ENCODE peak calls at places on chromosomes 11 and 22, in six cellular contexts. Z, H, E, A, T and B are unnamed samples.

GRCh38 chr11:66337103-66337899 is 1.1 kb upstream of the RIN1 start:
- DNase-seq in Z (peak), H (no peak), E (no peak), A (peak), T (peak), B (no peak)

GRCh38 chr11:112460141-112460540 is 199.5 kb upstream of the PLET1 start:
- DNase-seq in Z (no peak), H (no peak), E (no peak), A (no peak), T (no peak), B (no peak)

GRCh38 chr11:16774920-16775603 is 36.6 kb downstream of the C11orf58 start:
- DNase-seq in Z (no peak), H (no peak), E (no peak), A (no peak), T (no peak), B (no peak)

GRCh38 chr22:43798492-43798891 is 13.6 kb downstream of the EFCAB6 start:
- DNase-seq in Z (peak), H (no peak), E (no peak), A (no peak), T (no peak), B (no peak)

GRCh38 chr11:61803889-61804647 is 11.4 kb downstream of the FEN1 start:
- DNase-seq in Z (peak), H (no peak), E (no peak), A (no peak), T (no peak), B (no peak)

GRCh38 chr11:116055064-116055463 is 550.8 kb upstream of the CADM1 start:
- DNase-seq in Z (no peak), H (no peak), E (no peak), A (no peak), T (no peak), B (no peak)

GRCh38 chr11:117930668-117931330 is 1.6 kb upstream of the TMPRSS13 start:
- DNase-seq in Z (no peak), H (no peak), E (no peak), A (no peak), T (no peak), B (no peak)

GRCh38 chr22:50414476-50415248 is 60.2 kb downstream of the SBF1 start:
- DNase-seq in Z (no peak), H (no peak), E (no peak), A (no peak), T (no peak), B (no peak)

GRCh38 chr11:76380161-76380976 is 563 bp downstream of the THAP12 start:
- DNase-seq in Z (peak), H (peak), E (peak), A (peak), T (peak), B (peak)
- H3K18ac ChIP-seq in Z (peak), H (peak), E (peak), A (peak), T (no peak), B (no peak)

GRCh38 chr11:78373689-78374088 is 43.9 kb downstream of the GAB2 start:
- DNase-seq in Z (no peak), H (no peak), E (no peak), A (no peak), T (no peak), B (no peak)

GRCh38 chr11:78374917-78375316 is 42.7 kb downstream of the GAB2 start:
- DNase-seq in Z (no peak), H (no peak), E (no peak), A (no peak), T (no peak), B (no peak)

GRCh38 chr11:78371221-78371899 is 46.3 kb downstream of the GAB2 start:
- DNase-seq in Z (no peak), H (no peak), E (no peak), A (no peak), T (no peak), B (no peak)

GRCh38 chr11:78372114-78372768 is 45.4 kb downstream of the GAB2 start:
- DNase-seq in Z (no peak), H (no peak), E (no peak), A (no peak), T (no peak), B (no peak)

DNA sequence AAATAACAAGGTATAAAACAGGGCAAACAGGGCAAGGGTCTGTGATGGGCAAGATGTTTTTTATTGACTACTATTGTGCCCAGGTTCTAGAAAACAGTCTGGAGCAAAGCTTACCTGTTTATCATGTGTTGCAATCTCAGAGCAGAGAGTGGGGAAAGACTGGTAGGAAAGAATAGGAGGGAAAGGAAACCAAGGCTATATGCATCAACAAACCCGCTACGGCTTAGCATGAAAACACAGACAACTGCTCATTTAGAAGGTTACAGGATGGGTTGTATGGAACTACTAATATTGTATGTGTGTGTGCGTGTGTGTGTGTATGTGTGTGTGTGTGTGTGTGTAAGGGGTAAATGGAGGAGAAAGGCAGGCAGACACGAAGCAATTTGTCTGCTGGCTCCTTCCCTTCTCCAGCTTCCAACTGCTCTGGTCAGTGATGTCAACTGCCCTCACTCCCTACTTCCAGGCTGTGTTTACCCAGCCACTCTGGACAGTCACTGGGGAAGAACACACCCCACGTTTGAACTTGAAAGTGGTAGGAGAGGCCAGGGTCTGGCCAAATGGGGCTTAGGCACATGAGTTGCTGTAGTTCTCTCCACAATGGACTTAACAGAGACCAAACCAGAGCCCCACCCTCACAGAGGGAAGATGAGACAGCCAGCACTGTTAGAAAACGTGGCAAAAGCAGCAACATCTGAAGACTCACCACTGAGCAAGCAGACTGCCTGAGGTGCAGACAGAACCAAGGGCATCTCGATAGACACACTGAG is 47.0 kb downstream of the GAB2 start:
- DNase-seq in Z (peak), H (no peak), E (no peak), A (peak), T (no peak), B (no peak)
- H3K18ac ChIP-seq in Z (no peak), H (peak), E (peak), A (no peak), T (no peak), B (no peak)

GRCh38 chr22:31179345-31179744 is 19.4 kb downstream of the RNF185 start:
- DNase-seq in Z (peak), H (no peak), E (no peak), A (peak), T (no peak), B (no peak)
- H3K18ac ChIP-seq in Z (peak), H (no peak), E (no peak), A (no peak), T (no peak), B (peak)

DNA sequence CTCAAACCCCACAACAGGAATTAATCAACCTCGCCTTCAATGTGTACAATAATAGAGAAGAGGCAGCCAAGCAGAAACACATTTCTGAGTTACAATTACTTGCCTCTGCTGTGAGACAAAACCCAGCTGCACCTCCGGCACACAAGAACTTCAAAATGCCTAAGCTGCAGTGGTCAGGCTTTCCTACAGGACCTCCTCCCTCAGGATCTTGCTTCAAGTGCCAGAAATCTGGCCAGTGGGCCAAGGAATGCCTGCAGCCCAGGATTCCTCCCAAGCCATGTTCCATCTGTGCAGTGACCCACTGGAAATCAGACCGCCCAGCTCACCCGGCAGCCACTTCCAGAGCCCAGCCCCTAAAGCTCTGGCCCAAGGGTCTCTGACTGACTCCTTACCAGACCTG is 3.4 kb upstream of the NDUFC2 start:
- DNase-seq in Z (no peak), H (no peak), E (no peak), A (no peak), T (no peak), B (no peak)
- H3K18ac ChIP-seq in Z (no peak), H (no peak), E (no peak), A (no peak), T (no peak), B (no peak)

DNA sequence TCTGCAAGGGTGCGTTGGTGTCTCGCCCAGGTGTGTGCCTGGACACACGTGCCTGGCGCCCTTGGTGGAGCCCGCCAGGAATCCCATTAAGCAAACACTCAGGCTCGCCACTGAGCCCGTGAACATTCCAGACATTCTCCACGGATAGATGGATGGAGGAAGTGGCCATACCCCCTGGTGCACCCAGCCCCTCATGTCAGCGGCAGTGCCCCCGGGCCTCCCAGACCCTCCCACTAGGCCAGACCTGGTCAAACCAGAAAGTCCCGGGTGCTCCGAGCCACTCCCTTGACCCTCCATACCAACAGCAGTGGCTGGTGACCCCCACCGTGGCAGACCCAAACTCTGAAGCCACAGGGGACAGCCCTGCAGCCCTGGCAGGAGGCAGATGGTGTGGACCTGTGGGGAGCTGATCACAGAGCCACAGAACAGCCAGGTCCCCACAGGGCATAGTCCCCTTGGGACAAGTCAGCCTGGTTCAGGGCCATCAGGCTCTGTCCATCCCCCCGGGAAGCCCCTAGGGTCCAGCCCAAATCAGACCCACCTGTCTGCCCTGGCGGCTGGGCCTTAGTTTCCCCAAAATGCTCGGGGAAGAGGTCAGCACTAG is 1.9 kb downstream of the EPS8L2 start:
- DNase-seq in Z (no peak), H (peak), E (no peak), A (no peak), T (no peak), B (peak)
- H3K18ac ChIP-seq in Z (no peak), H (no peak), E (peak), A (peak), T (peak), B (no peak)

GRCh38 chr11:33698921-33699320 is 1.7 kb downstream of the C11orf91 start:
- DNase-seq in Z (no peak), H (no peak), E (no peak), A (no peak), T (no peak), B (no peak)

GRCh38 chr11:33697997-33698396 is 2.6 kb downstream of the C11orf91 start:
- DNase-seq in Z (no peak), H (no peak), E (no peak), A (no peak), T (no peak), B (no peak)

GRCh38 chr11:33701302-33701701 is 676 bp upstream of the C11orf91 start:
- DNase-seq in Z (peak), H (no peak), E (no peak), A (no peak), T (no peak), B (no peak)

GRCh38 chr11:33700425-33701271 is at the start of gene C11orf91:
- DNase-seq in Z (peak), H (peak), E (peak), A (peak), T (peak), B (peak)

GRCh38 chr11:33699515-33700424 is 856 bp downstream of the C11orf91 start:
- DNase-seq in Z (no peak), H (peak), E (no peak), A (no peak), T (no peak), B (no peak)
- H3K18ac ChIP-seq in Z (peak), H (peak), E (peak), A (peak), T (no peak), B (no peak)

GRCh38 chr11:35177370-35177769 is 38.4 kb downstream of the CD44 start:
- DNase-seq in Z (peak), H (no peak), E (no peak), A (peak), T (no peak), B (no peak)

GRCh38 chr11:35171226-35171625 is 32.3 kb downstream of the CD44 start:
- DNase-seq in Z (no peak), H (peak), E (no peak), A (no peak), T (no peak), B (no peak)

GRCh38 chr11:35173011-35173511 is 34.1 kb downstream of the CD44 start:
- DNase-seq in Z (peak), H (no peak), E (no peak), A (peak), T (no peak), B (no peak)

GRCh38 chr11:35173620-35174278 is 34.8 kb downstream of the CD44 start:
- DNase-seq in Z (no peak), H (no peak), E (no peak), A (no peak), T (no peak), B (no peak)

DNA sequence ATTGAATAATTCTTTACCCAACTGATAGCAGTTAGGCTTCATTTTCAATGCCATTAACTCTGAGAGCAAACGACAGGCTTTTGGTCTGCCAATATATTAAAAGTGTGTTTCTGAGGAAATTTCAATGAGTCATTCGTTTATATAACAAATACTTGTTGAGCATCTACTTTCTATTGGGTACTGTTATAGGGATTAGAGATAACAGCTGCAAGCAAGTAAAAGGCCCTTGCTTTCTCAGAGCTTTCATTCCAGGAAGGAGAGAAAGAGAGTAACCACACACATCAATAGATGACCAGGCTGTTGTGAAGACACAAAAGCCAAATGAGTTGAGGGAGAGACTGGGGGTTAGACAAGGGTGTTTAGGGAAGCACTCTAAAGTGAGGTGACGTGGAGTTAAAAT is 35.7 kb downstream of the CD44 start:
- DNase-seq in Z (peak), H (no peak), E (no peak), A (peak), T (no peak), B (no peak)
- H3K18ac ChIP-seq in Z (peak), H (no peak), E (no peak), A (no peak), T (no peak), B (no peak)

DNA sequence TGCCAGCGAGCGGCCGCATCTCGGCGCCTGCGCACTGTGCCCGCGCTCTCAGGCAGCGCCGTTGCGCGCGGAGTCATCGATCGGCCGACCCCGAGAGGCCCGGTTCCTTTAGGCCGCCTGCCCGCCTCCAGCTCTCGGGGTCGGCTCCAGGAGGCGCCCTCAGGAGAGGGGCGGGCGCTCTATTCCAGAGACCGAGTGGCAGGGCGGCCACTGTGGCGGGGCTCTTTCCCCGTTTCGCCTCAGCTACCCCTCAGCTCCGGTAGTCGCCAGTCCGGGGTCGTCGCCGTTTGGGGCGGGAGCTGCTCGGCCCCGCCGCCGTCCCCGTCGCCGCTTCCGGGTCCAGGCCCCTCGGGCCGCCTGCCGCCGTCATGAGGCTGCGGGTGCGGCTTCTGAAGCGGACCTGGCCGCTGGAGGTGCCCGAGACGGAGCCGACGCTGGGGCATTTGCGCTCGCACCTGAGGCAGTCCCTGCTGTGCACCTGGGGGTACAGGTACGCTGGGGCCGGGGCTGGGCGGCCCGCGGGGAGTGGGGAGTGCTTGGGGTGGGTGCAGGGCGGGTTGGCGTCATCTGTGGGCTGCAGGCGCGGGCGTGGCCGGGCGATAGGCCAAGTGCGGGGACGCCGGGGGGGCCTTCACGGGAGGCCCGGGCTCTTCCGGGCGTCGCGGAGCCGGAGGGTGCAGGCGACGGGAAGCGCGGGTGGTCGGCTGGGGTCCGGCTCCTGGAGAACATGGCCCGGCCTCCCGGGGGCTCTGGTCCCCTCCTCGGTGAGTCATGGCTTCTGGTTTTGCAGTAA is at the start of gene FBXO7:
- DNase-seq in Z (peak), H (peak), E (peak), A (peak), T (peak), B (peak)
- H3K18ac ChIP-seq in Z (peak), H (peak), E (peak), A (peak), T (peak), B (peak)

GRCh38 chr11:22577854-22578253 is 47.8 kb downstream of the FANCF start:
- DNase-seq in Z (no peak), H (no peak), E (no peak), A (no peak), T (no peak), B (no peak)
- H3K18ac ChIP-seq in Z (no peak), H (no peak), E (no peak), A (no peak), T (no peak), B (no peak)